ENCODE peak calls at places on chromosomes 7 and 10, in nine cellular contexts. R is NCI-H526 treated with DMSO at 0.1 percent for 48 hours; U is A172; I is NCI-H1694 treated with DMSO at 0.1 percent for 48 hours; J is EH; X is activated T-helper 1 cell treated with anti-CD3 and anti-CD28 coated beads, Interleukin-12 subunit alpha, Interleukin-12 subunit beta, Interleukin-2, Interleukin-4 antibody, amounts not matched to agents 30 ng/mL and 10 ng/mL and 1 ng/mL, durations not matched to agents 14 hours and 24 hours and 36 hours; O is EL; E is H54; F is activated naive CD8-positive, alpha-beta T cell treated with anti-CD3 and anti-CD28 coated beads, Interleukin-2, amount 10 ng/mL, durations not matched to agents 7 days and 5 days. N is an unnamed sample.

GRCh38 chr7:27112361-27112760 is 9.9 kb upstream of the HOXA2 start:
- DNase-seq in R (no peak), U (no peak), I (no peak), J (no peak), X (no peak), O (no peak), E (no peak), F (no peak), N (no peak)

GRCh38 chr7:69365588-69366241 is 232.6 kb upstream of the AUTS2 start:
- DNase-seq in R (no peak), U (peak; percentile 35), I (no peak), J (peak; percentile 9), X (no peak), O (no peak), E (no peak), F (no peak), N (peak; percentile 4)

GRCh38 chr10:7258948-7259523 is 151.8 kb downstream of the SFMBT2 start:
- DNase-seq in R (no peak), U (peak; percentile 35), I (no peak), J (no peak), X (peak; percentile 52), O (no peak), E (no peak), F (peak; percentile 70), N (no peak)

GRCh38 chr10:110511734-110512449 is 14.2 kb downstream of the DUSP5 start:
- DNase-seq in R (no peak), U (no peak), I (no peak), J (peak; percentile 40), X (no peak), O (no peak), E (no peak), F (no peak), N (no peak)

GRCh38 chr7:92833766-92834605 is 2.4 kb downstream of the CDK6 start:
- DNase-seq in R (peak; percentile 86), U (peak; percentile 56), I (peak; percentile 24), J (peak; percentile 82), X (peak; percentile 72), O (peak; percentile 82), E (peak; percentile 40), F (peak; percentile 87), N (peak; percentile 80)

GRCh38 chr10:78977761-78978305 is 90.9 kb upstream of the ZMIZ1 start:
- DNase-seq in R (peak; percentile 14), U (peak; percentile 81), I (no peak), J (peak; percentile 90), X (no peak), O (peak; percentile 88), E (peak; percentile 82), F (no peak), N (peak; percentile 31)

GRCh38 chr7:85186521-85187241 is at the start of gene SEMA3D:
- DNase-seq in R (peak; percentile 87), U (peak; percentile 59), I (peak; percentile 77), J (peak; percentile 86), X (peak; percentile 2), O (peak; percentile 88), E (peak; percentile 62), F (peak; percentile 49), N (peak; percentile 74)

GRCh38 chr10:35268791-35269257 is 67.5 kb upstream of the CCNY start:
- DNase-seq in R (no peak), U (peak; percentile 83), I (no peak), J (peak; percentile 36), X (no peak), O (no peak), E (no peak), F (no peak), N (no peak)

GRCh38 chr10:45155784-45156183 is 155.1 kb downstream of the ZNF22 start:
- DNase-seq in R (no peak), U (no peak), I (no peak), J (no peak), X (no peak), O (no peak), E (no peak), F (no peak), N (no peak)

GRCh38 chr7:145478551-145478950 is 638.0 kb upstream of the CNTNAP2 start:
- DNase-seq in R (no peak), U (no peak), I (no peak), J (no peak), X (no peak), O (no peak), E (no peak), F (no peak), N (no peak)

GRCh38 chr10:70648427-70648826 is 23.9 kb upstream of the ADAMTS14 start:
- DNase-seq in R (no peak), U (no peak), I (no peak), J (no peak), X (no peak), O (no peak), E (no peak), F (no peak), N (no peak)

GRCh38 chr10:22391605-22392004 is 46.3 kb downstream of the SPAG6 start:
- DNase-seq in R (no peak), U (no peak), I (no peak), J (no peak), X (no peak), O (no peak), E (no peak), F (no peak), N (no peak)

GRCh38 chr7:15399446-15399845 is 162.4 kb downstream of the AGMO start:
- DNase-seq in R (no peak), U (no peak), I (no peak), J (peak; percentile 19), X (no peak), O (no peak), E (no peak), F (no peak), N (no peak)

GRCh38 chr10:33114451-33114944 is 156.5 kb upstream of the ITGB1 start:
- DNase-seq in R (no peak), U (peak; percentile 34), I (no peak), J (peak; percentile 74), X (no peak), O (peak; percentile 78), E (no peak), F (no peak), N (peak; percentile 22)

GRCh38 chr10:64091889-64092288 is 570.7 kb downstream of the REEP3 start:
- DNase-seq in R (no peak), U (peak; percentile 13), I (no peak), J (peak; percentile 26), X (no peak), O (no peak), E (no peak), F (no peak), N (no peak)

GRCh38 chr10:52570490-52570889 is 202.1 kb downstream of the MBL2 start:
- DNase-seq in R (no peak), U (no peak), I (no peak), J (no peak), X (no peak), O (no peak), E (no peak), F (no peak), N (no peak)

GRCh38 chr10:43206391-43207235 is 60.3 kb downstream of the RASGEF1A start:
- DNase-seq in R (no peak), U (no peak), I (no peak), J (no peak), X (no peak), O (no peak), E (no peak), F (peak; percentile 25), N (no peak)

N was measured in NCI-H226.